ENCODE peak calls at places on chromosomes 12 and 14, in five cellular contexts. H, O, N, B and D are unnamed samples.

GRCh38 chr12:90098132-90098779 is 389.6 kb upstream of the ATP2B1 start:
- DNase-seq in O (no peak), B (no peak), H (no peak), N (no peak), D (no peak)

GRCh38 chr14:52538648-52539047 is 13.7 kb downstream of the TXNDC16 start:
- DNase-seq in N (no peak), H (no peak), O (no peak), B (no peak), D (no peak)

GRCh38 chr14:106442857-106443256 is 916.5 kb downstream of the TMEM121 start:
- DNase-seq in O (no peak), H (no peak), N (no peak), B (no peak), D (no peak)

GRCh38 chr12:27305673-27306504 is 26.7 kb upstream of the BMAL2 start:
- DNase-seq in B (no peak), N (no peak), H (no peak), O (peak; percentile 15), D (no peak)

GRCh38 chr12:132397934-132398385 is 68.6 kb upstream of the GALNT9 start:
- DNase-seq in B (no peak), O (no peak), H (no peak), N (peak; percentile 7), D (no peak)

GRCh38 chr12:3520168-3520567 is 29.2 kb downstream of the PRMT8 start:
- DNase-seq in H (no peak), O (no peak), B (no peak), N (peak; percentile 76), D (no peak)

GRCh38 chr12:130830246-130830551 is 8.9 kb downstream of the STX2 start:
- DNase-seq in H (no peak), O (no peak), N (peak; percentile 47), B (no peak), D (no peak)

GRCh38 chr14:52020866-52021717 is 31.7 kb downstream of the RTRAF start:
- DNase-seq in O (no peak), N (no peak), B (no peak), H (no peak), D (no peak)

GRCh38 chr14:70698288-70698687 is 56.6 kb downstream of the TTC9 start:
- DNase-seq in N (peak; percentile 21), H (no peak), O (peak; percentile 21), B (no peak), D (peak; percentile 21)

GRCh38 chr14:20606902-20607242 is 15.7 kb upstream of the RNASE12 start:
- DNase-seq in B (no peak), N (no peak), O (no peak), H (no peak), D (no peak)

GRCh38 chr12:131818821-131819585 is 9.2 kb upstream of the MMP17 start:
- DNase-seq in H (no peak), O (no peak), B (no peak), N (no peak), D (no peak)

GRCh38 chr14:105092124-105092911 is 27.1 kb upstream of the GPR132 start:
- DNase-seq in N (peak; percentile 57), H (no peak), O (peak; percentile 49), B (peak; percentile 44), D (peak; percentile 68)

GRCh38 chr12:12501121-12501520 is 61.5 kb downstream of the DUSP16 start:
- DNase-seq in O (no peak), H (no peak), N (no peak), B (no peak), D (no peak)

GRCh38 chr14:103736546-103737431 is 21.2 kb downstream of the ZFYVE21 start:
- DNase-seq in B (peak; percentile 54), N (peak; percentile 20), O (no peak), H (no peak), D (no peak)

GRCh38 chr14:96702831-96703230 is 94.4 kb upstream of the VRK1 start:
- DNase-seq in N (no peak), B (no peak), O (no peak), H (no peak), D (no peak)

GRCh38 chr12:53695148-53696138 is 19.6 kb upstream of the ATP5MC2 start:
- DNase-seq in O (peak; percentile 55), H (no peak), B (no peak), N (peak; percentile 25), D (peak; percentile 81)

GRCh38 chr12:12983420-12984035 is 16.5 kb downstream of the HEBP1 start:
- DNase-seq in N (no peak), B (no peak), H (no peak), O (peak; percentile 61), D (peak; percentile 23)

GRCh38 chr14:42222924-42223471 is 616.3 kb downstream of the LRFN5 start:
- DNase-seq in O (no peak), B (no peak), N (no peak), H (no peak), D (no peak)

GRCh38 chr14:80428171-80428570 is 216.9 kb upstream of the DIO2 start:
- DNase-seq in O (no peak), B (no peak), N (no peak), H (no peak), D (no peak)

GRCh38 chr14:67513631-67514108 is 19.4 kb upstream of the PLEKHH1 start:
- DNase-seq in H (no peak), N (peak; percentile 61), O (no peak), B (no peak), D (no peak)

GRCh38 chr14:35911097-35911496 is 85.0 kb downstream of the BRMS1L start:
- DNase-seq in O (no peak), H (no peak), N (no peak), B (no peak), D (no peak)

GRCh38 chr12:1108276-1108675 is 117.3 kb downstream of the ERC1 start:
- DNase-seq in O (no peak), H (no peak), B (no peak), N (no peak), D (no peak)

GRCh38 chr12:53254816-53255545 is 13.1 kb upstream of the ESPL1 start:
- DNase-seq in B (no peak), H (no peak), N (no peak), O (no peak), D (no peak)

GRCh38 chr12:66552753-66553152 is 126.1 kb downstream of the GRIP1 start:
- DNase-seq in N (no peak), H (no peak), B (no peak), O (no peak), D (no peak)

GRCh38 chr14:63759454-63759853 is 31.6 kb upstream of the SGPP1 start:
- DNase-seq in N (no peak), O (no peak), B (no peak), H (no peak), D (no peak)

GRCh38 chr12:88577537-88577936 is 2.7 kb downstream of the KITLG start:
- DNase-seq in O (peak; percentile 28), B (no peak), H (no peak), N (no peak), D (no peak)

GRCh38 chr12:69096669-69097364 is 142.6 kb upstream of the CPSF6 start:
- DNase-seq in O (no peak), B (no peak), N (no peak), H (no peak), D (no peak)

GRCh38 chr12:93990832-93991748 is 157.3 kb upstream of the PLXNC1 start:
- DNase-seq in N (peak; percentile 15), O (no peak), B (no peak), H (no peak), D (no peak)

GRCh38 chr12:11991604-11992003 is 79.1 kb upstream of the BCL2L14 start:
- DNase-seq in B (no peak), H (no peak), N (no peak), O (no peak), D (no peak)

GRCh38 chr12:3266638-3267037 is 189.5 kb downstream of the TSPAN9 start:
- DNase-seq in H (no peak), N (no peak), B (no peak), O (no peak), D (no peak)

GRCh38 chr14:23009483-23009938 is 432 bp downstream of the C14orf93 start:
- DNase-seq in N (no peak), B (no peak), O (no peak), H (no peak), D (no peak)

GRCh38 chr14:23006544-23007419 is 3.2 kb downstream of the C14orf93 start:
- DNase-seq in O (peak; percentile 97), N (peak; percentile 96), H (peak; percentile 89), B (peak; percentile 96), D (peak; percentile 76)

GRCh38 chr14:23013056-23014054 is 3.4 kb upstream of the C14orf93 start:
- DNase-seq in N (no peak), H (no peak), O (no peak), B (no peak), D (no peak)

GRCh38 chr14:23008836-23009235 is 1.1 kb downstream of the C14orf93 start:
- DNase-seq in N (no peak), H (no peak), B (no peak), O (no peak), D (no peak)

GRCh38 chr14:23009939-23010718 is at the start of gene C14orf93:
- DNase-seq in B (peak; percentile 80), O (peak; percentile 77), H (no peak), N (peak; percentile 85), D (peak; percentile 64)
- TF ChIP-seq POLR2A in B (peak; percentile 32), O (peak; percentile 34), H (no peak), N (peak; percentile 49), D (no peak)

GRCh38 chr12:110613771-110614684 is at the start of gene TCTN1:
- DNase-seq in H (peak; percentile 72), B (peak; percentile 96), O (peak; percentile 98), N (peak; percentile 96), D (peak; percentile 98)
- TF ChIP-seq POLR2A in H (peak; percentile 16), B (peak; percentile 51), O (peak; percentile 86), N (peak; percentile 58), D (peak; percentile 79)

DNA sequence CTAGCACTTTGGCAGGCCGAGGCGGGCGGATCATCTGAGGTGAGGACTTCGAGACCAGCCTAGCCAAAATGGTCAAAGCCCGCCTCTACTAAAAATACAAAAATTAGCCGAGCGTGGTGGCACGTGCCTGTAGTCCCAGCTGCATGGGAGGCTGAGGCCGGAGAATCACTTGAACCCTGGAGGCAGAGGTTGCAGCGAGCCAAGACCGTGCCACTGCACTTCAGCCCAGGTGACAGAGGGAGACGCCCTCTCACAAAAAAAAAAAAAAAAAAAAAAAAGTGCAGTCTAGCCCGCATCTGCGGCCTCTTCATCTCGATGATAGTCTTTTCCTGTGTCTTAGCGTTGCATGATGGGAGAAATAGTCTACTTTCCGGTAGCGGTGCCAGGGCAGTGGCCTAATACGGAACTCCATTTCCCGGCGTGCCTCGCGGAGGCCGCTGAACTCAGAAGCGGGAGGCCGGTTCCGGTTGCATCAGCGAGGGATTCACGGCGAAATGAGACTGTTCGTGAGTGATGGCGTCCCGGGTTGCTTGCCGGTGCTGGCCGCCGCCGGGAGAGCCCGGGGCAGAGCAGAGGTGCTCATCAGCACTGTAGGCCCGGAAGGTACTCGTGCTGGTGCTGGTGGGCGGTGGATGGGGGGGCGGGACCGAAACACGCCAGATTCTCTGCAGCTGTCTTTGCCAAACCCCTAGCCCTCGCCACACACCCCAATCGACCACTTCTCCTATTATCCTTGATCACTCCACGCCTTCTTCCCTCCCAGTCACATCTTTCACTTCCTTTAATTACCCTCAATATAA is at the start of gene MARS1:
- DNase-seq in B (peak; percentile 95), H (peak; percentile 74), O (peak; percentile 94), N (peak; percentile 95), D (peak; percentile 88)
- TF ChIP-seq POLR2A in B (peak; percentile 59), H (peak; percentile 56), O (peak; percentile 76), N (peak; percentile 71), D (peak; percentile 83)

DNA sequence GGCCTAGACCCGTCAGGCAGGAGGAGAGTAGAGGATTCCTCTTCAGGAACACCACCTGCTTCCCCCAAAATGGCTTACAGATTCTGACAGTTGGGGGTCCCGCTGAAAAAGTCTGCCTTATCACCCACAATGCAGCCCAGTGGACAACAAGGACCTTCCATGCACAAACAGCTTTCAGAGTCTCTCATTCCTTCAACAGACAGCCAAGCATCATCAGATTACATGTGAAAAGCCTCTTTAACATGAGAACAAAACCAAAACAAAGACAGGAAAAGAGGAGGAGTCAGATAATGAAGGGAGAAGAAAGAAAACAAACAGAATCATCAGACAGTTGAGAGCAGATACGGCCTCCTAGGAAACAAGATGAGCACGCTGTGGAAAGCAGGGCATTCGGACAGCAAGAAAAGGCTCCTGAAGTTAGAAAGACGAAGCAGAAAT is 18.3 kb downstream of the KCTD10 start:
- DNase-seq in B (no peak), O (no peak), N (no peak), H (no peak), D (no peak)
- TF ChIP-seq POLR2A in B (no peak), O (no peak), N (no peak), H (no peak), D (no peak)